ENCODE peak calls at places on chromosomes 6 and 20, in nine cellular contexts. M is AG09309, U is GM12865, X is left ventricle myocardium inferior, N is Calu3, B is fibroblast of the aortic adventitia, L is transverse colon, D is psoas muscle, K is cardiac fibroblast. W is an unnamed sample.

GRCh38 chr6:167650730-167651129 is 176.0 kb upstream of the AFDN start:
- DNase-seq in D (no peak), K (no peak), L (no peak), M (no peak), B (no peak), X (no peak), U (no peak), N (no peak), W (no peak)

GRCh38 chr20:62069741-62070216 is 4.1 kb upstream of the TAF4 start:
- DNase-seq in K (peak), L (peak), M (peak), N (no peak), D (no peak), X (no peak), B (peak), U (no peak), W (no peak)

GRCh38 chr6:89270951-89271721 is 44.0 kb downstream of the GABRR2 start:
- DNase-seq in U (peak), M (no peak), X (no peak), L (no peak), B (no peak), N (no peak), D (no peak), K (no peak), W (no peak)

GRCh38 chr6:63897952-63898351 is 262.4 kb downstream of the PHF3 start:
- DNase-seq in M (no peak), D (no peak), K (peak), N (no peak), X (peak), B (peak), U (no peak), L (no peak), W (no peak)

GRCh38 chr20:50029697-50030428 is 47.1 kb downstream of the SNAI1 start:
- DNase-seq in D (peak), K (peak), M (peak), L (peak), U (no peak), X (no peak), B (peak), N (peak), W (peak)

GRCh38 chr20:43430265-43430664 is 27.4 kb upstream of the SRSF6 start:
- DNase-seq in U (no peak), N (no peak), D (no peak), B (no peak), M (no peak), X (no peak), L (no peak), K (no peak), W (no peak)

GRCh38 chr6:39945626-39946025 is 11.4 kb upstream of the MOCS1 start:
- DNase-seq in N (no peak), M (no peak), K (no peak), X (no peak), D (no peak), U (no peak), B (no peak), L (peak), W (no peak)

GRCh38 chr6:113490356-113490755 is 366.8 kb upstream of the MARCKS start:
- DNase-seq in D (no peak), X (no peak), M (no peak), K (no peak), B (no peak), L (no peak), U (no peak), N (no peak), W (no peak)

GRCh38 chr20:5463007-5463686 is 146.4 kb upstream of the PROKR2 start:
- DNase-seq in N (no peak), K (no peak), D (no peak), U (no peak), M (no peak), B (no peak), L (no peak), X (no peak), W (no peak)

GRCh38 chr6:77457720-77458349 is 5.5 kb downstream of the HTR1B start:
- DNase-seq in N (peak), B (peak), K (peak), D (peak), M (peak), L (peak), U (peak), X (peak), W (peak)

GRCh38 chr20:37651932-37652331 is 41.9 kb upstream of the CTNNBL1 start:
- DNase-seq in B (peak), K (peak), N (peak), M (no peak), L (peak), U (peak), X (peak), D (no peak), W (no peak)
- TF ChIP-seq CTCF in B (peak), K (peak), N (peak), M (peak), L (peak), U (peak), X (peak), D (peak), W (no peak)

GRCh38 chr6:122180132-122180531 is 219.3 kb upstream of the HSF2 start:
- DNase-seq in N (no peak), X (no peak), D (no peak), L (no peak), U (no peak), K (no peak), B (peak), M (peak), W (no peak)
- TF ChIP-seq CTCF in N (no peak), X (peak), D (peak), L (no peak), U (no peak), K (no peak), B (peak), M (peak), W (no peak)

DNA sequence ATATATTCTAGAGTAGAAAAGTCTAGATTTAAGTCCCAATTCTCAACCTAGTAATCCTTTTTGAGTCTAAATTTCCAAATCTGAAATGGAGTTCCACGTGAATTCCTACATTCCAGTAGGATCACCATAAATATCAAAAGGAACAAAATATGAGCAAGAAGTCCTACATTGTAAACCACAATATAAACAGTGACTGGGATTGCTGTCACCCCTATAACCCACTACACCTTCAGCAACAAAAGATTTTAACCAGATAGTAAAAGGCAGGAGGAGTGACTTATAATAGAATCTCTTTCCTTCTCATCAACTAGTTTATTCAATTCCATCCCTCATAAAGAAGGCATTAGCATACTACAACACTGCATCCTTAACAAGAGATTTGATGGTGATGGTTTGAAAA is 210.6 kb downstream of the KIF16B start:
- DNase-seq in L (no peak), K (no peak), X (no peak), M (no peak), U (no peak), B (no peak), D (no peak), N (no peak), W (no peak)
- TF ChIP-seq CTCF in L (no peak), K (no peak), X (no peak), M (no peak), U (no peak), B (no peak), D (no peak), N (no peak), W (no peak)

DNA sequence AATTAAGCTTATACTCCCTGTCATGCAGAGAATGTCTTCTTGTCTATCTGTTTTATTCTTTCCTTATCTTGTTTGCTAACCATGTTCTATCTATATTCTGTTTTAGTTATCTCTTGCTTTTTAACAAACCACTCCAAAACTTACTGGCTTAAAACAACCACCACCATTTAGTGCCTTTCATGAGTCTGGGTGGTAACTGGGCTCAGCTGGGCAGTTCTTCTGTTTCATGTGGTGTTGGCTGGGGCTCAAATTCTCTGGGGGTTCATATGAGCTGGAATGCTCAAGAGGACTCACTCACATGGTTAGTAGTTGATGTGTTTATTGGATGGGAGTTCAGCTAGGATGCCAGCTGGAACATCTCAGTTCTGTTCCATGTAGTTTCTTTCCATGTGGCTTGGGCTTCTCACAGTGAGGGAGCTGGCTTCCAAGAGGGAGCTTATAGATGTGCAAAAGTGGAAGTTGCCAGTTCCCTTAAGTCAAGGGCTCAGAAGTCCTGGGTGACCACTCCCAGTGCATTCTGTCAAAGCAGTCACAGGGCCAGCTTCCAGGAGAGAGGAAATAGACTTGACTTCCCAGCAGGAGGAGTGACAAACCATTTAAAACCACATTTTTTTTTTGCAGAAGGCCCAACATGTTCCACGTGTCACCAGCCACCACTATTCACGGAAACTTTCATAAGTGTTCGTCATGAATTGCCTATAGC is 70.4 kb downstream of the PLCB4 start:
- DNase-seq in N (no peak), M (no peak), U (no peak), X (no peak), B (no peak), K (no peak), D (no peak), L (no peak), W (no peak)
- TF ChIP-seq CTCF in N (no peak), M (no peak), U (no peak), X (no peak), B (no peak), K (no peak), D (no peak), L (no peak), W (no peak)

GRCh38 chr6:75472885-75473284 is 20.7 kb downstream of the FILIP1 start:
- DNase-seq in B (no peak), K (no peak), N (no peak), X (no peak), D (no peak), U (peak), M (no peak), L (no peak), W (no peak)

GRCh38 chr6:75463896-75464295 is 29.7 kb downstream of the FILIP1 start:
- DNase-seq in B (no peak), M (no peak), N (no peak), X (no peak), K (no peak), L (no peak), D (no peak), U (no peak), W (no peak)

GRCh38 chr6:75467906-75468460 is 25.6 kb downstream of the FILIP1 start:
- DNase-seq in B (no peak), M (no peak), L (no peak), K (no peak), U (no peak), D (no peak), N (no peak), X (no peak), W (no peak)

DNA sequence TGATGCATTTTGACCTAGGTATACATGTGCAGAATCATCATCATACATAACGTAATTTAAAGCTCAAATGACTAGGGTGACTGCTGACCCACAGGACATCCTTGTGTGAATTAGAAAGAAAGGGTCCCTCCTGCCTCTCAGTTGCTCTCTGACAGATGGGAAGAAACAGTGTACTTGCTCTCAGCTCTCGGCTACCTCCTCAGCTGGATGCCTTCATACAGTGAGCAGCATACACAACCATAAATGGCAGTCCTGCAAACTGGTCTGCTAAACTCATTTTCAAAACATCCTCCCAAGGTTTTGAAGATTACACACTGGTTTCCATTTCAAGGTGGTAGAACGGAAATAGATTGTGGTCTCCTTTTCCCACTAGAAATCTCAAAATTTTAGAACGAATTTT is 26.3 kb downstream of the FILIP1 start:
- DNase-seq in M (no peak), K (no peak), N (no peak), X (no peak), B (no peak), L (no peak), U (no peak), D (no peak), W (no peak)
- TF ChIP-seq CTCF in M (no peak), K (no peak), N (no peak), X (no peak), B (no peak), L (no peak), U (no peak), D (no peak), W (no peak)

GRCh38 chr6:37366910-37367309 is 13.1 kb downstream of the RNF8 start:
- DNase-seq in U (no peak), D (no peak), X (no peak), L (no peak), B (no peak), K (peak), N (no peak), M (no peak), W (no peak)

GRCh38 chr6:37362101-37362823 is 8.5 kb downstream of the RNF8 start:
- DNase-seq in M (no peak), N (no peak), B (no peak), X (no peak), U (no peak), L (no peak), K (no peak), D (no peak), W (no peak)

GRCh38 chr6:37368961-37369320 is 15.2 kb downstream of the RNF8 start:
- DNase-seq in U (no peak), L (no peak), X (no peak), M (no peak), N (no peak), D (no peak), K (no peak), B (no peak), W (no peak)

GRCh38 chr6:37367557-37367956 is 13.8 kb downstream of the RNF8 start:
- DNase-seq in D (no peak), B (no peak), K (no peak), U (no peak), M (no peak), L (no peak), N (no peak), X (no peak), W (no peak)

GRCh38 chr6:37365791-37366190 is 12.0 kb downstream of the RNF8 start:
- DNase-seq in U (no peak), L (no peak), M (no peak), D (no peak), N (no peak), B (peak), X (no peak), K (peak), W (no peak)
- TF ChIP-seq CTCF in U (no peak), L (no peak), M (peak), D (peak), N (no peak), B (peak), X (peak), K (peak), W (no peak)

DNA sequence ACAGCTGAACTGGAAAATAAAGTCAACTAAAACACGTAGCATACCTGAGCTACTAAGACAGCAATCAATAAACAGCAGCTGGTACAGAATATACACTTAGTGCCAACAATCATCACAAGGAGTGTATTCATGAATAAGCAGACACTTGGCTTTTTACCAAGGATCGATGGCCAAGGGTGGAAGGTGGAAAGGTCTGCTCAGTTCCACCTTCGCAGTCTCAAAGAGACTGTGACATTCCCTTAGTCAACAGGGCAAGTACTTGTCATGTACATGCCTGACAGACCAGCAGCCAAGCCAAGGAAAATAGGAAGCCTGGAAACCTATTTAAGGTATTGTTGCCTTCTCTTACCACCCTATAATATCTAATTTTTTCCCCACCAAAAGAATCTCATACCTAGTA is 21.4 kb downstream of the HBS1L start:
- DNase-seq in K (no peak), N (peak), M (no peak), L (no peak), X (no peak), U (no peak), D (no peak), B (no peak), W (no peak)
- TF ChIP-seq CTCF in K (no peak), N (no peak), M (no peak), L (no peak), X (no peak), U (no peak), D (no peak), B (no peak), W (no peak)

GRCh38 chr20:45934587-45935415 is at the start of gene PCIF1:
- DNase-seq in N (peak), K (peak), B (peak), M (peak), U (peak), L (peak), X (peak), D (peak), W (peak)
- TF ChIP-seq CTCF in N (no peak), K (no peak), B (no peak), M (no peak), U (no peak), L (no peak), X (no peak), D (no peak), W (no peak)

DNA sequence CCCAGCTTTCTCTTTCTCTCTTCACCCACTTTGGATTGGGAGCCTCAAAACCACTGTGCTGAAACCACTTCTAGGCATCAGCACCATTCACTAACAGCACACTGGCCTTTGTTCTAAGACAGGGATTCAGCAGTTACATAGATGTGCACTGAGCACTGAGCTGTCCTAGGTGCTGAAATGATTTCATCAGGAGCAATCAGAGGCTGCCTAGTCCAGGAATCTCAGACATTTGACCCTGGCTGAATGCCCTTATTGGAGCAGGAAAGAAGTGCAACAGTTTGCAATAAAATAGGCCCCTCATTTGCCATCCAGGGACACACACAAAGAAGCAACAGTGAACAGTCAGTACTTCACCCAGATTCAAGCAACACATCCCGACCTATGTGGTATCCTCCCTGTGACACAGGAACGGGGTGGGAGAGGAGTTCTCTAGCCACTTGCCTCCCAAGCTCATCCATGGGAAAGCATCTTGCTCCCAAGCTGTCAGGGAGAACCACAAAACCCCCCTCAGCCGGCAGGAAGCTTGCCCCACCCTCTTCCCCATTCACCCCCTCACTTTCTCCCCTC is 304.5 kb downstream of the PREX1 start:
- DNase-seq in N (peak), X (no peak), M (peak), D (no peak), K (peak), L (no peak), B (peak), U (peak), W (no peak)
- TF ChIP-seq CTCF in N (no peak), X (no peak), M (no peak), D (no peak), K (no peak), L (no peak), B (no peak), U (no peak), W (no peak)

DNA sequence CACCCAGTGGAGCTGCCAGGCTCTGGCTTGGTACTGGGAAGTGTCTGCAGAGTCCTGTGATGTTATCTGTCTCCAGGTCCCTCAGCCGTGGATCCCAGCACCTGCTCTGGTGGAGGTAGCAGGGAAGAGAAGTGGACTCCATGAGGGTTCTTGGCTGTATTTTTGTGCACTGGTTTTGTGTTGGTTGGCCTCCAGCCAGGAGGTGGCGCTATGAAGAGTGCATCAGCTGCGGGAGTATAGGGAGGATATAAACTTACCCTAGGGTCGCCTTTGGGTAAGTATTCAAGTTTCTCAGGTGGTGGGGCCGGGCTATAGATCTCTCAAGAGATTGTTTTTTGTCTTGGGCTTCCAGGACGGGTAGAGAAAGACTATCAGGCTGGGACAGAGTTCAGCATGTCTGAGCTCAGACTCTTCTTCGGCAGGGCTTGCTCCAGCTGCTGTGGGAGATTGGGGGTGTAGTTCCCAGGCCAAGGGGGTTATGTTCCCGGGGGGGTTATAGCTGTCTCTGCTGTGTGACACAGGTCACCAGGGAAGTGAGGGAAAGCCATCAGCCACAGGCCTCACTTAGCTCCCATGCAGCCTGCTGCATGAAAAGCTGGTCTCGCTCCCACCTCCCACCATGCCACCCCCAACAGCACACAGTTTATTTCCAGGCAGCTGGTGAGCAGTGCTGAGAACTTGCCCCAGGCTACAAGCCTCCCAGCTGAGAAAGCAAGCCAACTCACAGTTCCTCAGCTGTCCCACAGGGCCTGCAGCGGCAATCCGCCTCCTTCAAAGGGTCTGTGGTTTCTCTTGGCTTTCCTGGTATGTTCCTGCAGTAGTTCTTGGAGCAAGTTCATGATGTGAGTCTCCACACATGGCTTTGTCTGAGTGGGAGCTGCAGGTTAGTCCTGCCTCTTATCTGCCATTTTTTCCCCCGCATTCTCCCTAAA is 115.7 kb downstream of the AIG1 start:
- DNase-seq in D (no peak), M (peak), B (peak), L (no peak), X (no peak), N (no peak), U (no peak), K (peak), W (no peak)
- TF ChIP-seq CTCF in D (no peak), M (peak), B (peak), L (no peak), X (no peak), N (no peak), U (no peak), K (no peak), W (no peak)

W was measured in omental fat pad.